ENCODE peak calls at places on chromosomes 12 and 14, in seven cellular contexts. One of them, this sample, is unnamed. For H3K4me1, the result is how much of the 10 kb centered on the place peaks cover.

GRCh38 chr14:94485944-94486841 is 10.2 kb upstream of the SERPINA9 start:
- DNase-seq in GM23338: peak
- DNase-seq in transverse colon: peak
- DNase-seq in psoas muscle: peak
- DNase-seq in neural progenitor cell: peak
- DNase-seq in CD4-positive, alpha-beta memory T cell: peak
- DNase-seq in mammary epithelial cell: peak
- DNase-seq in this sample: peak

GRCh38 chr12:106288510-106289195 is 13.9 kb upstream of the TCP11L2 start:
- DNase-seq in GM23338: no peak
- DNase-seq in transverse colon: no peak
- DNase-seq in psoas muscle: no peak
- DNase-seq in neural progenitor cell: no peak
- DNase-seq in CD4-positive, alpha-beta memory T cell: no peak
- DNase-seq in mammary epithelial cell: peak
- DNase-seq in this sample: no peak

GRCh38 chr14:55446833-55447232 is 6.4 kb upstream of the TBPL2 start:
- DNase-seq in GM23338: no peak
- DNase-seq in transverse colon: no peak
- DNase-seq in psoas muscle: no peak
- DNase-seq in neural progenitor cell: no peak
- DNase-seq in CD4-positive, alpha-beta memory T cell: no peak
- DNase-seq in mammary epithelial cell: peak
- DNase-seq in this sample: no peak

GRCh38 chr12:120394483-120395367 is 25.8 kb upstream of the MSI1 start:
- DNase-seq in GM23338: peak
- DNase-seq in transverse colon: peak
- DNase-seq in psoas muscle: no peak
- DNase-seq in neural progenitor cell: peak
- DNase-seq in CD4-positive, alpha-beta memory T cell: no peak
- DNase-seq in mammary epithelial cell: peak
- DNase-seq in this sample: no peak

GRCh38 chr12:106094304-106094703 is 44.5 kb downstream of the NUAK1 start:
- DNase-seq in GM23338: no peak
- DNase-seq in transverse colon: no peak
- DNase-seq in psoas muscle: no peak
- DNase-seq in neural progenitor cell: no peak
- DNase-seq in CD4-positive, alpha-beta memory T cell: no peak
- DNase-seq in mammary epithelial cell: no peak
- DNase-seq in this sample: no peak

GRCh38 chr12:45269407-45269741 is 53.5 kb downstream of the ANO6 start:
- DNase-seq in GM23338: no peak
- DNase-seq in transverse colon: no peak
- DNase-seq in psoas muscle: no peak
- DNase-seq in neural progenitor cell: no peak
- DNase-seq in CD4-positive, alpha-beta memory T cell: no peak
- DNase-seq in mammary epithelial cell: no peak
- DNase-seq in this sample: no peak

GRCh38 chr12:53123578-53124351 is 20.5 kb downstream of the SOAT2 start:
- DNase-seq in GM23338: no peak
- DNase-seq in transverse colon: no peak
- DNase-seq in psoas muscle: no peak
- DNase-seq in neural progenitor cell: no peak
- DNase-seq in CD4-positive, alpha-beta memory T cell: no peak
- DNase-seq in mammary epithelial cell: peak
- DNase-seq in this sample: no peak

GRCh38 chr12:8603858-8604257 is 8.8 kb downstream of the AICDA start:
- DNase-seq in GM23338: peak
- DNase-seq in transverse colon: no peak
- DNase-seq in psoas muscle: no peak
- DNase-seq in neural progenitor cell: no peak
- DNase-seq in CD4-positive, alpha-beta memory T cell: no peak
- DNase-seq in mammary epithelial cell: no peak
- DNase-seq in this sample: no peak

GRCh38 chr14:70935135-70935534 is 27.9 kb downstream of the PCNX1 start:
- DNase-seq in GM23338: no peak
- DNase-seq in transverse colon: no peak
- DNase-seq in psoas muscle: no peak
- DNase-seq in neural progenitor cell: no peak
- DNase-seq in CD4-positive, alpha-beta memory T cell: no peak
- DNase-seq in mammary epithelial cell: no peak
- DNase-seq in this sample: no peak

GRCh38 chr12:132356686-132357622 is 27.6 kb upstream of the GALNT9 start:
- DNase-seq in GM23338: no peak
- DNase-seq in transverse colon: peak
- DNase-seq in psoas muscle: peak
- DNase-seq in neural progenitor cell: no peak
- DNase-seq in CD4-positive, alpha-beta memory T cell: no peak
- DNase-seq in mammary epithelial cell: peak
- DNase-seq in this sample: peak

GRCh38 chr12:126342866-126343265 is 1277.6 kb downstream of the AACS start:
- DNase-seq in GM23338: no peak
- DNase-seq in transverse colon: no peak
- DNase-seq in psoas muscle: no peak
- DNase-seq in neural progenitor cell: no peak
- DNase-seq in CD4-positive, alpha-beta memory T cell: no peak
- DNase-seq in mammary epithelial cell: no peak
- DNase-seq in this sample: no peak

GRCh38 chr14:77882631-77883030 is 82.7 kb downstream of the ADCK1 start:
- DNase-seq in GM23338: no peak
- DNase-seq in transverse colon: no peak
- DNase-seq in psoas muscle: peak
- DNase-seq in neural progenitor cell: no peak
- DNase-seq in CD4-positive, alpha-beta memory T cell: no peak
- DNase-seq in mammary epithelial cell: no peak
- DNase-seq in this sample: no peak

GRCh38 chr14:55814873-55815272 is 234.9 kb downstream of the KTN1 start:
- DNase-seq in GM23338: no peak
- DNase-seq in transverse colon: no peak
- DNase-seq in psoas muscle: no peak
- DNase-seq in neural progenitor cell: no peak
- DNase-seq in CD4-positive, alpha-beta memory T cell: no peak
- DNase-seq in mammary epithelial cell: no peak
- DNase-seq in this sample: no peak

GRCh38 chr12:124217508-124217981 is 77.3 kb upstream of the RFLNA start:
- DNase-seq in GM23338: peak
- DNase-seq in transverse colon: no peak
- DNase-seq in psoas muscle: no peak
- DNase-seq in neural progenitor cell: peak
- DNase-seq in CD4-positive, alpha-beta memory T cell: no peak
- DNase-seq in mammary epithelial cell: no peak
- DNase-seq in this sample: no peak

GRCh38 chr12:125104978-125105377 is 39.7 kb downstream of the AACS start:
- DNase-seq in GM23338: no peak
- DNase-seq in transverse colon: no peak
- DNase-seq in psoas muscle: no peak
- DNase-seq in neural progenitor cell: no peak
- DNase-seq in CD4-positive, alpha-beta memory T cell: no peak
- DNase-seq in mammary epithelial cell: no peak
- DNase-seq in this sample: no peak

GRCh38 chr12:53065470-53065869 is 13.7 kb downstream of the SPRYD3 start:
- DNase-seq in GM23338: no peak
- DNase-seq in transverse colon: no peak
- DNase-seq in psoas muscle: peak
- DNase-seq in neural progenitor cell: no peak
- DNase-seq in CD4-positive, alpha-beta memory T cell: no peak
- DNase-seq in mammary epithelial cell: no peak
- DNase-seq in this sample: no peak

GRCh38 chr12:76764856-76765255 is 941 bp downstream of the ZDHHC17 start:
- DNase-seq in GM23338: peak
- DNase-seq in transverse colon: peak
- DNase-seq in psoas muscle: no peak
- DNase-seq in neural progenitor cell: peak
- DNase-seq in CD4-positive, alpha-beta memory T cell: no peak
- DNase-seq in mammary epithelial cell: peak
- DNase-seq in this sample: no peak

GRCh38 chr12:32134144-32134888 is 27.7 kb downstream of the BICD1 start:
- DNase-seq in GM23338: peak
- DNase-seq in transverse colon: peak
- DNase-seq in psoas muscle: no peak
- DNase-seq in neural progenitor cell: no peak
- DNase-seq in CD4-positive, alpha-beta memory T cell: peak
- DNase-seq in mammary epithelial cell: peak
- DNase-seq in this sample: no peak

GRCh38 chr14:53621986-53622385 is 334.6 kb downstream of the BMP4 start:
- DNase-seq in GM23338: no peak
- DNase-seq in transverse colon: no peak
- DNase-seq in psoas muscle: no peak
- DNase-seq in neural progenitor cell: no peak
- DNase-seq in CD4-positive, alpha-beta memory T cell: no peak
- DNase-seq in mammary epithelial cell: no peak
- DNase-seq in this sample: no peak

GRCh38 chr14:53630336-53630735 is 326.3 kb downstream of the BMP4 start:
- DNase-seq in GM23338: no peak
- DNase-seq in transverse colon: no peak
- DNase-seq in psoas muscle: no peak
- DNase-seq in neural progenitor cell: no peak
- DNase-seq in CD4-positive, alpha-beta memory T cell: no peak
- DNase-seq in mammary epithelial cell: no peak
- DNase-seq in this sample: no peak

GRCh38 chr14:53628747-53629146 is 327.9 kb downstream of the BMP4 start:
- DNase-seq in GM23338: no peak
- DNase-seq in transverse colon: no peak
- DNase-seq in psoas muscle: no peak
- DNase-seq in neural progenitor cell: no peak
- DNase-seq in CD4-positive, alpha-beta memory T cell: no peak
- DNase-seq in mammary epithelial cell: no peak
- DNase-seq in this sample: no peak

GRCh38 chr14:53621433-53621832 is 335.2 kb downstream of the BMP4 start:
- DNase-seq in GM23338: no peak
- DNase-seq in transverse colon: no peak
- DNase-seq in psoas muscle: no peak
- DNase-seq in neural progenitor cell: no peak
- DNase-seq in CD4-positive, alpha-beta memory T cell: no peak
- DNase-seq in mammary epithelial cell: no peak
- DNase-seq in this sample: no peak

GRCh38 chr14:53626771-53627170 is 329.9 kb downstream of the BMP4 start:
- DNase-seq in GM23338: no peak
- DNase-seq in transverse colon: no peak
- DNase-seq in psoas muscle: no peak
- DNase-seq in neural progenitor cell: no peak
- DNase-seq in CD4-positive, alpha-beta memory T cell: no peak
- DNase-seq in mammary epithelial cell: no peak
- DNase-seq in this sample: no peak
- H3K27ac ChIP-seq in GM23338: no peak
- H3K27ac ChIP-seq in transverse colon: no peak
- H3K27ac ChIP-seq in psoas muscle: no peak
- H3K27ac ChIP-seq in neural progenitor cell: no peak
- H3K27ac ChIP-seq in CD4-positive, alpha-beta memory T cell: no peak
- H3K27ac ChIP-seq in mammary epithelial cell: no peak
- H3K27ac ChIP-seq in this sample: no peak

DNA sequence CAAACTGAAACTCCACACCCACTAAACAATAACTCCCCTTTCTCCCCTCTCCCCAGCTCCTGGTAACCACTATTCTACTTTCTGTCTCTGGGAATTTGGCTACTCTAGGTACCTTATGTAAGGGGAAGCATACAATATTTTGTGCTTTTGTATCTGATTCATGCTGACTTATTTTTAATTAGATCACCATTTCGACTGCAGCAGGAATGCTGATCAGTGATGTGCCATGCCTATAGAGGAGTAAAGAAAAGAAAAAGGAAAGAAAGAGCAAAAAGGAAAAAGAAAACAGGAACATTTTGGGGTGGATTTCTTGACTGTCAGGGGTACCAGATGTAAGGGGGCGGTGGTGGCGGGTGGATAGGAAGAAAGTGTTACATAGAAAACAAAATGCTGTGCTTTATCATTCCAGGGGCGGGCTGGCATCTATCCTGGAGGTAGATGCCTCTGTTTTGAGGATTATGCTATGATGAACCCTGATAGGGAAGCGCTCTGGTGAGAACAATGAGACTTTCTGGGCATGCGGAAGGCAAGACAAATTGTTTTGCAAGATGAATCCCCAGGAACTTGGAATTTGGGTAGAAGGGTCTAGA is 45.2 kb upstream of the CTDSP2 start:
- DNase-seq in GM23338: no peak
- DNase-seq in transverse colon: no peak
- DNase-seq in psoas muscle: no peak
- DNase-seq in neural progenitor cell: no peak
- DNase-seq in CD4-positive, alpha-beta memory T cell: no peak
- DNase-seq in mammary epithelial cell: no peak
- DNase-seq in this sample: no peak
- H3K4me1 ChIP-seq in GM23338: under half
- H3K4me1 ChIP-seq in transverse colon: half or more
- H3K4me1 ChIP-seq in psoas muscle: half or more
- H3K4me1 ChIP-seq in neural progenitor cell: half or more
- H3K4me1 ChIP-seq in CD4-positive, alpha-beta memory T cell: half or more
- H3K4me1 ChIP-seq in mammary epithelial cell: half or more
- H3K4me1 ChIP-seq in this sample: half or more

DNA sequence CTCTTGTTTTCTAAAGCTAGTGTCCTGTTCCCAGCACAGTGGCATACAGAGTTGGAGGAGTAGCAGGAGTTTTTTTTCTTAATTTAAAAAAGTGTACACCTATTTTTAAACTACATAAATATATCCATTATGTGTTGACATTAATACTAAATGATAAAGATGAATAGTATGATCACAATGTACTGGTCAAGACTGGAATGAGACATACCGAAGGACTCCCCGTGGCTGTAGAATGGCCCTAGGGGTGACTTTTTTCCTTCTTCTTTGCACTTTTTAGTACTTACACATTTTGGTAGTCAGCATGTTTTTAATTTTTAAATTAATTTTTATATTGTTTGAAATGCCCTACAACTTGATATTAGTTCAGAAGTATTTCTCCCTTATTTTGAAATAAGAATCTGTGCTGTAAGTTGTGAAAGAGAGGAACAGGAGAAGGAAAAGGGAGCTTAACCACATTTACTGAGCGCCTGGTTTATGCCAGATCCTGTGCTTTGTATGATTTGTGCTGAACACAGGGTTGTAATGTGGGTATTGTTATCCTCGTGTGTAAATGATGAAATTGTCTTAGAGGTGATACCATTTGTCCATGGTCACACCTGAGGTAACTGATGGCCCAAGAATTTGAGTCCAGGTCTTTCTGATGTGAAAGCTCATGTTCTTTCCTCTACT is 136.5 kb downstream of the TGFB3 start:
- DNase-seq in GM23338: no peak
- DNase-seq in transverse colon: no peak
- DNase-seq in psoas muscle: no peak
- DNase-seq in neural progenitor cell: no peak
- DNase-seq in CD4-positive, alpha-beta memory T cell: no peak
- DNase-seq in mammary epithelial cell: no peak
- DNase-seq in this sample: no peak
- H3K27ac ChIP-seq in GM23338: no peak
- H3K27ac ChIP-seq in transverse colon: no peak
- H3K27ac ChIP-seq in psoas muscle: no peak
- H3K27ac ChIP-seq in neural progenitor cell: no peak
- H3K27ac ChIP-seq in CD4-positive, alpha-beta memory T cell: no peak
- H3K27ac ChIP-seq in mammary epithelial cell: no peak
- H3K27ac ChIP-seq in this sample: no peak

DNA sequence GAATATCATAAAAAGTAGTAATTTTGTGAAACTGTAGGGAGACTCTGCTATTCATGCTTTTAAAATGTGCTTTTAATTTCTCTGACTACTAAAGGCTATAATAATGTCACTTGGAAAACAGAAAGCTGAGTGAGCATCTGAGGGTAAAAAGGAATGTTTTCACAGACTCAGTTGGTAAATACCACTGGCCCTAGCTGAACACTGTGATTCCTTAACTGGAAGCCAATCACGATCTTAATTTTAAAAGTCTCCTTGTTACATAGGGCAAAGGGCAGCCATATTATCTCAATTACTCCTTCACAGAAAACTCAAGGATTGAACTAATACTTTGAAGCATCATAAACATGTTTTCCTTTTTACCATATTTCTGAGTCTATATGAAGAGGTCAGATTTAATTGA is 41.9 kb downstream of the PAWR start:
- DNase-seq in GM23338: no peak
- DNase-seq in transverse colon: no peak
- DNase-seq in psoas muscle: no peak
- DNase-seq in neural progenitor cell: no peak
- DNase-seq in CD4-positive, alpha-beta memory T cell: no peak
- DNase-seq in mammary epithelial cell: no peak
- DNase-seq in this sample: no peak
- H3K4me1 ChIP-seq in GM23338: half or more
- H3K4me1 ChIP-seq in transverse colon: half or more
- H3K4me1 ChIP-seq in psoas muscle: under half
- H3K4me1 ChIP-seq in neural progenitor cell: under half
- H3K4me1 ChIP-seq in CD4-positive, alpha-beta memory T cell: under half
- H3K4me1 ChIP-seq in mammary epithelial cell: under half
- H3K4me1 ChIP-seq in this sample: under half

This sample was measured in left ventricle myocardium inferior.